ENCODE peak calls at places on chromosome 1, in four cellular contexts. A is caudate nucleus, X is GM12865, M is GM12864. W is an unnamed sample.

GRCh38 chr1:98940680-98941079 is 64.0 kb downstream of the PLPPR5 start:
- DNase-seq in A (no peak), X (no peak), M (no peak), W (no peak)

GRCh38 chr1:225762444-225762843 is 15.2 kb upstream of the SRP9 start:
- DNase-seq in A (no peak), X (no peak), M (no peak), W (no peak)

GRCh38 chr1:153967109-153967999 is at the start of gene CREB3L4:
- DNase-seq in A (peak), X (peak), M (peak), W (peak)

GRCh38 chr1:200916681-200917080 is 22.0 kb downstream of the INAVA start:
- DNase-seq in A (no peak), X (no peak), M (no peak), W (no peak)

GRCh38 chr1:210248341-210248740 is 15.7 kb downstream of the SERTAD4 start:
- DNase-seq in A (no peak), X (no peak), M (no peak), W (no peak)

GRCh38 chr1:41152622-41153044 is 89.5 kb downstream of the SCMH1 start:
- DNase-seq in A (no peak), X (no peak), M (no peak), W (peak)

GRCh38 chr1:153466908-153467307 is 6.5 kb upstream of the S100A7 start:
- DNase-seq in A (no peak), X (no peak), M (no peak), W (no peak)

GRCh38 chr1:31569773-31570172 is 6.5 kb upstream of the TINAGL1 start:
- DNase-seq in A (no peak), X (no peak), M (no peak), W (no peak)